ENCODE peak calls at places on chromosomes 4 and X, in eight cellular contexts. One of them, this sample, is unnamed.

GRCh38 chr4:152778656-152779512 is 646 bp downstream of the TIGD4 start:
- DNase-seq in fibroblast of lung: peak; percentile 14
- DNase-seq in ascending aorta: no peak
- DNase-seq in prostate gland: peak; percentile 11
- DNase-seq in AG04450: no peak
- DNase-seq in tibial artery: peak; percentile 31
- DNase-seq in heart right ventricle: peak; percentile 19
- DNase-seq in neural crest cell: peak; percentile 29
- DNase-seq in this sample: peak; percentile 24

GRCh38 chr4:4659871-4660651 is 118.2 kb upstream of the STX18 start:
- DNase-seq in fibroblast of lung: peak; percentile 88
- DNase-seq in neural crest cell: no peak
- DNase-seq in ascending aorta: no peak
- DNase-seq in prostate gland: no peak
- DNase-seq in AG04450: peak; percentile 74
- DNase-seq in heart right ventricle: no peak
- DNase-seq in tibial artery: peak; percentile 35
- DNase-seq in this sample: no peak

GRCh38 chrX:69015564-69016218 is 149.6 kb downstream of the PJA1 start:
- DNase-seq in prostate gland: no peak
- DNase-seq in neural crest cell: no peak
- DNase-seq in ascending aorta: peak; percentile 57
- DNase-seq in tibial artery: no peak
- DNase-seq in fibroblast of lung: no peak
- DNase-seq in AG04450: no peak
- DNase-seq in heart right ventricle: no peak
- DNase-seq in this sample: no peak

GRCh38 chr4:152032722-152033131 is 271.9 kb upstream of the GATB start:
- DNase-seq in tibial artery: peak; percentile 53
- DNase-seq in heart right ventricle: no peak
- DNase-seq in prostate gland: no peak
- DNase-seq in neural crest cell: no peak
- DNase-seq in fibroblast of lung: peak; percentile 38
- DNase-seq in ascending aorta: peak; percentile 66
- DNase-seq in AG04450: peak; percentile 59
- DNase-seq in this sample: no peak

GRCh38 chr4:31613946-31614623 is 893.9 kb downstream of the PCDH7 start:
- DNase-seq in neural crest cell: no peak
- DNase-seq in ascending aorta: no peak
- DNase-seq in heart right ventricle: no peak
- DNase-seq in AG04450: no peak
- DNase-seq in tibial artery: no peak
- DNase-seq in fibroblast of lung: peak; percentile 14
- DNase-seq in prostate gland: no peak
- DNase-seq in this sample: no peak

GRCh38 chrX:1212532-1212931 is at the start of gene CRLF2:
- DNase-seq in neural crest cell: no peak
- DNase-seq in heart right ventricle: no peak
- DNase-seq in ascending aorta: peak; percentile 2
- DNase-seq in prostate gland: no peak
- DNase-seq in AG04450: no peak
- DNase-seq in fibroblast of lung: no peak
- DNase-seq in tibial artery: no peak
- DNase-seq in this sample: no peak

GRCh38 chr4:103268746-103269145 is 70.6 kb upstream of the CENPE start:
- DNase-seq in AG04450: no peak
- DNase-seq in tibial artery: no peak
- DNase-seq in neural crest cell: no peak
- DNase-seq in ascending aorta: no peak
- DNase-seq in heart right ventricle: no peak
- DNase-seq in prostate gland: no peak
- DNase-seq in fibroblast of lung: no peak
- DNase-seq in this sample: no peak

GRCh38 chr4:164753873-164754488 is at the start of gene SMIM31:
- DNase-seq in prostate gland: peak; percentile 24
- DNase-seq in AG04450: no peak
- DNase-seq in neural crest cell: no peak
- DNase-seq in tibial artery: no peak
- DNase-seq in heart right ventricle: no peak
- DNase-seq in ascending aorta: no peak
- DNase-seq in fibroblast of lung: no peak
- DNase-seq in this sample: no peak

GRCh38 chrX:19514791-19515614 is at the start of gene MAP3K15:
- DNase-seq in AG04450: no peak
- DNase-seq in fibroblast of lung: no peak
- DNase-seq in tibial artery: no peak
- DNase-seq in prostate gland: no peak
- DNase-seq in heart right ventricle: peak; percentile 23
- DNase-seq in ascending aorta: no peak
- DNase-seq in neural crest cell: peak; percentile 29
- DNase-seq in this sample: peak; percentile 49

GRCh38 chr4:73603307-73603710 is 16.9 kb downstream of the RASSF6 start:
- DNase-seq in prostate gland: no peak
- DNase-seq in fibroblast of lung: peak; percentile 90
- DNase-seq in AG04450: peak; percentile 58
- DNase-seq in heart right ventricle: no peak
- DNase-seq in ascending aorta: no peak
- DNase-seq in neural crest cell: no peak
- DNase-seq in tibial artery: no peak
- DNase-seq in this sample: no peak

GRCh38 chr4:6742989-6743388 is 27.0 kb downstream of the BLOC1S4 start:
- DNase-seq in tibial artery: no peak
- DNase-seq in neural crest cell: no peak
- DNase-seq in ascending aorta: no peak
- DNase-seq in heart right ventricle: no peak
- DNase-seq in fibroblast of lung: no peak
- DNase-seq in prostate gland: no peak
- DNase-seq in AG04450: no peak
- DNase-seq in this sample: no peak

GRCh38 chr4:26719954-26720552 is 136.2 kb downstream of the TBC1D19 start:
- DNase-seq in prostate gland: no peak
- DNase-seq in AG04450: no peak
- DNase-seq in neural crest cell: no peak
- DNase-seq in tibial artery: no peak
- DNase-seq in ascending aorta: no peak
- DNase-seq in heart right ventricle: no peak
- DNase-seq in fibroblast of lung: peak; percentile 73
- DNase-seq in this sample: no peak

GRCh38 chr4:80035336-80035735 is 37.7 kb downstream of the ANTXR2 start:
- DNase-seq in heart right ventricle: no peak
- DNase-seq in tibial artery: no peak
- DNase-seq in ascending aorta: no peak
- DNase-seq in AG04450: no peak
- DNase-seq in neural crest cell: no peak
- DNase-seq in prostate gland: no peak
- DNase-seq in fibroblast of lung: no peak
- DNase-seq in this sample: no peak

GRCh38 chrX:154021131-154021611 is 1.5 kb upstream of the IRAK1 start:
- DNase-seq in AG04450: no peak
- DNase-seq in ascending aorta: no peak
- DNase-seq in prostate gland: no peak
- DNase-seq in fibroblast of lung: peak; percentile 46
- DNase-seq in heart right ventricle: no peak
- DNase-seq in neural crest cell: no peak
- DNase-seq in tibial artery: no peak
- DNase-seq in this sample: peak; percentile 43

GRCh38 chr4:100933628-100934027 is 413.7 kb downstream of the PPP3CA start:
- DNase-seq in tibial artery: no peak
- DNase-seq in heart right ventricle: no peak
- DNase-seq in AG04450: no peak
- DNase-seq in ascending aorta: no peak
- DNase-seq in prostate gland: no peak
- DNase-seq in neural crest cell: no peak
- DNase-seq in fibroblast of lung: peak; percentile 20
- DNase-seq in this sample: no peak

GRCh38 chr4:20297246-20297645 is 45.5 kb downstream of the SLIT2 start:
- DNase-seq in prostate gland: no peak
- DNase-seq in neural crest cell: no peak
- DNase-seq in AG04450: no peak
- DNase-seq in fibroblast of lung: no peak
- DNase-seq in tibial artery: no peak
- DNase-seq in heart right ventricle: no peak
- DNase-seq in ascending aorta: no peak
- DNase-seq in this sample: no peak

GRCh38 chrX:9865804-9866471 is 79.7 kb downstream of the SHROOM2 start:
- DNase-seq in tibial artery: no peak
- DNase-seq in ascending aorta: no peak
- DNase-seq in prostate gland: no peak
- DNase-seq in neural crest cell: no peak
- DNase-seq in AG04450: no peak
- DNase-seq in heart right ventricle: no peak
- DNase-seq in fibroblast of lung: no peak
- DNase-seq in this sample: no peak

GRCh38 chr4:7906171-7906581 is 33.5 kb downstream of the AFAP1 start:
- DNase-seq in prostate gland: no peak
- DNase-seq in heart right ventricle: no peak
- DNase-seq in tibial artery: no peak
- DNase-seq in ascending aorta: no peak
- DNase-seq in fibroblast of lung: peak; percentile 43
- DNase-seq in AG04450: no peak
- DNase-seq in neural crest cell: no peak
- DNase-seq in this sample: no peak

GRCh38 chr4:8939160-8939855 is 67.7 kb upstream of the HMX1 start:
- DNase-seq in ascending aorta: no peak
- DNase-seq in neural crest cell: no peak
- DNase-seq in tibial artery: no peak
- DNase-seq in AG04450: no peak
- DNase-seq in fibroblast of lung: no peak
- DNase-seq in heart right ventricle: no peak
- DNase-seq in prostate gland: no peak
- DNase-seq in this sample: no peak

GRCh38 chr4:2084316-2084715 is 25.2 kb downstream of the NAT8L start:
- DNase-seq in heart right ventricle: no peak
- DNase-seq in ascending aorta: peak; percentile 51
- DNase-seq in prostate gland: no peak
- DNase-seq in neural crest cell: no peak
- DNase-seq in AG04450: no peak
- DNase-seq in fibroblast of lung: no peak
- DNase-seq in tibial artery: no peak
- DNase-seq in this sample: no peak

GRCh38 chr4:2089222-2089621 is 30.1 kb downstream of the NAT8L start:
- DNase-seq in heart right ventricle: no peak
- DNase-seq in neural crest cell: no peak
- DNase-seq in AG04450: no peak
- DNase-seq in ascending aorta: no peak
- DNase-seq in tibial artery: no peak
- DNase-seq in prostate gland: no peak
- DNase-seq in fibroblast of lung: no peak
- DNase-seq in this sample: no peak

GRCh38 chr4:2085496-2085901 is 26.4 kb downstream of the NAT8L start:
- DNase-seq in prostate gland: no peak
- DNase-seq in ascending aorta: peak; percentile 49
- DNase-seq in tibial artery: no peak
- DNase-seq in heart right ventricle: no peak
- DNase-seq in fibroblast of lung: no peak
- DNase-seq in AG04450: no peak
- DNase-seq in neural crest cell: peak; percentile 0
- DNase-seq in this sample: no peak

GRCh38 chr4:2083826-2084160 is 24.7 kb downstream of the NAT8L start:
- DNase-seq in neural crest cell: no peak
- DNase-seq in heart right ventricle: no peak
- DNase-seq in tibial artery: no peak
- DNase-seq in ascending aorta: no peak
- DNase-seq in AG04450: no peak
- DNase-seq in fibroblast of lung: no peak
- DNase-seq in prostate gland: no peak
- DNase-seq in this sample: no peak

DNA sequence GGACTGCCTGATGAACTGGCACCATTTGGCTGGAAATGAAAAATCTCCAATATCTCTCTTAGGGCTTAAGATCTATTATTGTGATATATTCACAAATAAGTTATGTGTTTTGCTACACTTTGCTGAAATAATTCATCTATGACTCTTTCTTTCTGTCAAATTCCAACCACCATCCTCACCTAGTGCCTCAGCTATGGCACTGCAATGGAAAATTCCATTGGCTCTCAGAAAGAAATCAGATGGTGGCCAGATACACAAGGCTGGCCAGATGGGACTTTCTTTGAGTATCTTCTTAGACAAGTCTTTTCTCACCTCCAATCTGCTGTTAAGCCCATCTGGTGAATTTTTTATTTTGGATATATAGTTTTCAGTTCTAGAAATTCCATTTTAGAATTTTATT is 28.0 kb downstream of the NAT8L start:
- DNase-seq in fibroblast of lung: no peak
- DNase-seq in heart right ventricle: no peak
- DNase-seq in neural crest cell: no peak
- DNase-seq in prostate gland: no peak
- DNase-seq in tibial artery: no peak
- DNase-seq in AG04450: no peak
- DNase-seq in ascending aorta: no peak
- DNase-seq in this sample: no peak
- TF ChIP-seq CTCF in fibroblast of lung: no peak
- TF ChIP-seq CTCF in heart right ventricle: no peak
- TF ChIP-seq CTCF in neural crest cell: no peak
- TF ChIP-seq CTCF in prostate gland: no peak
- TF ChIP-seq CTCF in tibial artery: no peak
- TF ChIP-seq CTCF in AG04450: no peak
- TF ChIP-seq CTCF in ascending aorta: no peak
- TF ChIP-seq CTCF in this sample: peak; percentile 27

DNA sequence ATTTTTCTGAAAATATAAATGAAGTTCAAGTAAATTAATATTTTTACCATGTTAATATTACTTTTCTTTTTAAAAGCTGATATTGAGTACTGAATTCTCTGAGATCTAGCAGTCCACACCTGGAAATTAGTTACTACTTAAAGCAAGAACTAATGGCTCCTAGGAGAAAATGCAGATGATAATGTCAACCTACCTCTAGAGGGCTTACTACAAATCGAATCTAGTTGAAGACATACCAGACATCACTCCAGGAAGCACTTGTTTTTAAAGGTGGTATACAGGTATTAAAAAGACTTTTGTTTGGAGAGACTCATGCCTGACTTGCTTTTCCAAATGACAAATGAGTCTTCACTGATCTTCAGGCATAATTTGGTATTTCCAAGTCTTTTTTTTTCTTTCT is 516.4 kb upstream of the BOD1L1 start:
- DNase-seq in prostate gland: no peak
- DNase-seq in tibial artery: no peak
- DNase-seq in heart right ventricle: no peak
- DNase-seq in ascending aorta: no peak
- DNase-seq in neural crest cell: no peak
- DNase-seq in AG04450: no peak
- DNase-seq in fibroblast of lung: no peak
- DNase-seq in this sample: no peak
- TF ChIP-seq CTCF in prostate gland: no peak
- TF ChIP-seq CTCF in tibial artery: no peak
- TF ChIP-seq CTCF in heart right ventricle: no peak
- TF ChIP-seq CTCF in ascending aorta: no peak
- TF ChIP-seq CTCF in neural crest cell: peak; percentile 39
- TF ChIP-seq CTCF in AG04450: peak; percentile 17
- TF ChIP-seq CTCF in fibroblast of lung: no peak
- TF ChIP-seq CTCF in this sample: no peak

GRCh38 chr4:65021737-65022136 is 612.5 kb upstream of the TECRL start:
- DNase-seq in ascending aorta: no peak
- DNase-seq in prostate gland: no peak
- DNase-seq in tibial artery: no peak
- DNase-seq in heart right ventricle: no peak
- DNase-seq in AG04450: no peak
- DNase-seq in neural crest cell: no peak
- DNase-seq in fibroblast of lung: no peak
- DNase-seq in this sample: peak; percentile 57
- TF ChIP-seq CTCF in ascending aorta: no peak
- TF ChIP-seq CTCF in prostate gland: no peak
- TF ChIP-seq CTCF in tibial artery: no peak
- TF ChIP-seq CTCF in heart right ventricle: no peak
- TF ChIP-seq CTCF in AG04450: no peak
- TF ChIP-seq CTCF in neural crest cell: no peak
- TF ChIP-seq CTCF in fibroblast of lung: no peak
- TF ChIP-seq CTCF in this sample: no peak

GRCh38 chr4:128241981-128242380 is 45.6 kb downstream of the PGRMC2 start:
- DNase-seq in ascending aorta: no peak
- DNase-seq in tibial artery: no peak
- DNase-seq in heart right ventricle: no peak
- DNase-seq in fibroblast of lung: no peak
- DNase-seq in neural crest cell: no peak
- DNase-seq in prostate gland: no peak
- DNase-seq in AG04450: no peak
- DNase-seq in this sample: no peak
- TF ChIP-seq CTCF in ascending aorta: no peak
- TF ChIP-seq CTCF in tibial artery: no peak
- TF ChIP-seq CTCF in heart right ventricle: no peak
- TF ChIP-seq CTCF in fibroblast of lung: no peak
- TF ChIP-seq CTCF in neural crest cell: no peak
- TF ChIP-seq CTCF in prostate gland: no peak
- TF ChIP-seq CTCF in AG04450: no peak
- TF ChIP-seq CTCF in this sample: no peak